ENCODE peak calls at places on chromosomes 6 and 20, in seven cellular contexts. F is CD4-positive, alpha-beta T cell; O is foreskin fibroblast; C is WTC11; N is neural crest cell; L is fibroblast of pulmonary artery; R is fibroblast of mammary gland. J is an unnamed sample.
A peak's percentile ranks its signal among the peaks of the same experiment; 100 is the strongest.

GRCh38 chr6:12324741-12325140 is 34.6 kb downstream of the EDN1 start:
- DNase-seq in F (no peak), O (no peak), C (no peak), N (no peak), L (no peak), R (no peak), J (no peak)

GRCh38 chr6:168045141-168045691 is 33.8 kb downstream of the FRMD1 start:
- DNase-seq in F (no peak), O (no peak), C (no peak), N (no peak), L (no peak), R (no peak), J (no peak)

GRCh38 chr20:58518896-58519593 is 3.8 kb upstream of the APCDD1L start:
- DNase-seq in F (no peak), O (no peak), C (no peak), N (no peak), L (no peak), R (no peak), J (no peak)

GRCh38 chr6:57262901-57263694 is 41.0 kb upstream of the RAB23 start:
- DNase-seq in F (no peak), O (peak; percentile 86), C (no peak), N (no peak), L (peak; percentile 95), R (peak; percentile 98), J (no peak)

GRCh38 chr20:47038581-47039560 is 144.2 kb downstream of the EYA2 start:
- DNase-seq in F (no peak), O (peak; percentile 9), C (no peak), N (no peak), L (no peak), R (no peak), J (no peak)

GRCh38 chr6:90940812-90941481 is 354.1 kb upstream of the MAP3K7 start:
- DNase-seq in F (no peak), O (no peak), C (no peak), N (no peak), L (peak; percentile 78), R (peak; percentile 56), J (peak; percentile 68)

GRCh38 chr6:85185977-85186376 is 263.9 kb upstream of the NT5E start:
- DNase-seq in F (no peak), O (peak; percentile 41), C (no peak), N (no peak), L (peak; percentile 77), R (peak; percentile 58), J (peak; percentile 52)

GRCh38 chr6:44301106-44301505 is 12.0 kb downstream of the AARS2 start:
- DNase-seq in F (no peak), O (no peak), C (no peak), N (no peak), L (no peak), R (no peak), J (no peak)

GRCh38 chr20:1334761-1335160 is 5.8 kb upstream of the SDCBP2 start:
- DNase-seq in F (no peak), O (no peak), C (no peak), N (no peak), L (no peak), R (no peak), J (peak; percentile 55)

GRCh38 chr20:32456869-32457421 is 98.8 kb downstream of the ASXL1 start:
- DNase-seq in F (no peak), O (no peak), C (peak; percentile 86), N (peak; percentile 96), L (peak; percentile 53), R (no peak), J (no peak)
- TF ChIP-seq CTCF in F (peak; percentile 28), O (peak; percentile 71), C (peak; percentile 89), N (peak; percentile 100), L (peak; percentile 49), R (no peak), J (no peak)

GRCh38 chr6:39029156-39030011 is 19.2 kb upstream of the GLP1R start:
- DNase-seq in F (no peak), O (no peak), C (peak; percentile 80), N (peak; percentile 53), L (peak; percentile 11), R (peak; percentile 3), J (peak; percentile 42)
- TF ChIP-seq CTCF in F (peak; percentile 65), O (peak; percentile 68), C (peak; percentile 92), N (peak; percentile 72), L (peak; percentile 61), R (peak; percentile 62), J (peak; percentile 75)

GRCh38 chr20:32672982-32673727 is 586 bp downstream of the C20orf203 start:
- DNase-seq in F (no peak), O (no peak), C (peak; percentile 38), N (no peak), L (no peak), R (no peak), J (no peak)

GRCh38 chr20:32675223-32675975 is 1.7 kb upstream of the C20orf203 start:
- DNase-seq in F (no peak), O (no peak), C (no peak), N (no peak), L (no peak), R (no peak), J (no peak)

GRCh38 chr20:32672315-32672981 is 1.3 kb downstream of the C20orf203 start:
- DNase-seq in F (no peak), O (no peak), C (no peak), N (no peak), L (no peak), R (no peak), J (no peak)

GRCh38 chr20:32670773-32671455 is 2.8 kb downstream of the C20orf203 start:
- DNase-seq in F (no peak), O (no peak), C (no peak), N (no peak), L (no peak), R (no peak), J (no peak)

DNA sequence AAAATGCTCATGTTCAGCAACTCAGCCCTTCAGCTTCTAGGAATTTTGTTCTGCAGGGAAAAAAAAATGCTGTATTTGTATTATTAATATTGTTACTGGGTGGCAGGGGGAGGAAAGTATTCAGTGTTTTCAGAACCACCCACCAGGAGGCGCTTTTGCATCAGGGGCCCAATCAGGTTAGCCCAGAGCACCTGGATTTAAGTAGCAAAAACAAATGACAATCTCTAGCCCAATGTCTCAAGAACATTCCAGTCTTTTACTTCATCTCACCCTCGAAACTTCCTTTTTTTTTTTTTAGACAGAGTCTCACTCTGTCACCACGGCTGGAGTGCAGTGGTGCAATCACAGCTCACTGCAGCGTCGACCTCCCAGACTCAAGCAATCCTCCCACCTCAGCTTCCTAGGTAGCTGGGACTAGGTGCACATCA is 635 bp upstream of the C20orf203 start:
- DNase-seq in F (peak; percentile 59), O (peak; percentile 34), C (peak; percentile 69), N (peak; percentile 58), L (peak; percentile 68), R (peak; percentile 60), J (peak; percentile 72)
- TF ChIP-seq CTCF in F (peak; percentile 78), O (peak; percentile 83), C (peak; percentile 61), N (peak; percentile 90), L (peak; percentile 88), R (peak; percentile 91), J (peak; percentile 87)

GRCh38 chr6:152428126-152428525 is 209.0 kb downstream of the SYNE1 start:
- DNase-seq in F (no peak), O (no peak), C (peak; percentile 20), N (no peak), L (peak; percentile 45), R (no peak), J (no peak)

GRCh38 chr6:152426276-152426675 is 210.9 kb downstream of the SYNE1 start:
- DNase-seq in F (no peak), O (no peak), C (no peak), N (no peak), L (no peak), R (no peak), J (peak; percentile 19)

GRCh38 chr6:152420696-152421095 is 216.5 kb downstream of the SYNE1 start:
- DNase-seq in F (no peak), O (no peak), C (no peak), N (no peak), L (no peak), R (no peak), J (no peak)

DNA sequence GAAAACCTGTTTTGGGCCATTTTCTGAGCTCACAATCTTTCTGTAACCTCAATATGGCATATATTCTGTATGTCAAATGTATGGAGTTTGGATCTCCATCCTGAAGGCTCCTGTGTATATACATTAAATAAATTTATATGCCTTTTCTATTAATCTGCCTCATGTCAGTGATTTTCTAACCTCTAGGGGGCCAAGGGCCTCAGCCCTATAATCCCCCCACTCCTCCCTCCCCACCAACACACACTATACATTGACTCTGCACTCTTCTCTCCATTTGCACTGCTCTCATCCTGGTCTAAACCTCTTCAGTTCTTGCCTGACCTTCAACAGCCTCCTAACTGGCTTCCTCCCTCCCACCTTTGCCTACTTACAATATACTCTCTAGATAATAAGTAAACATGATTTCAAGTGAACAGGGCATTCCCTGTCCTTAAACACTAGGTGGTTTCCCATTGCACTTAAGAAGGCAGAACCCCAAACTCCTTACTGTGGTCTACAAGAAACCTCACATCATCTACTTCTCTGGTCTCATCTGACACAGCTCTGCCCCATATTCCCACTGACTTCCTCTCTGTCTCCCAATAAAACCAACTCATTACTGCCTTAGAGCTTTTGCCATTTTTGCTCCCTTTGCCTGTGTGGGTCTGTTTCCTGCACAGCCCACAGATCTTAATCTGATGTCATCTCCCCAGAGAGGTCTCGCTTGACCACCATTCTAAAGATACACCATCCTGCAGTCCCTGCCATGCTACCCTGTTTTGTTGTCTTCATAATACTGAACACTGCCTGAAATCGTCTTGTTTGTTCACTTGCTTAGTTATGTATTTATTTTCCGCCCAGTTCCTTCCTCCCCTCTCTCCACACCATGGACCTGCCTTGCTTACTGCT is 213.7 kb downstream of the SYNE1 start:
- DNase-seq in F (no peak), O (no peak), C (no peak), N (no peak), L (no peak), R (no peak), J (no peak)
- TF ChIP-seq CTCF in F (no peak), O (no peak), C (no peak), N (no peak), L (no peak), R (no peak), J (no peak)

GRCh38 chr20:8519887-8520286 is 387.8 kb downstream of the PLCB1 start:
- DNase-seq in F (no peak), O (no peak), C (no peak), N (no peak), L (no peak), R (no peak), J (no peak)

GRCh38 chr20:8522191-8522590 is 390.1 kb downstream of the PLCB1 start:
- DNase-seq in F (no peak), O (no peak), C (no peak), N (no peak), L (no peak), R (no peak), J (no peak)

GRCh38 chr20:8524716-8525343 is 392.8 kb downstream of the PLCB1 start:
- DNase-seq in F (no peak), O (no peak), C (no peak), N (no peak), L (no peak), R (no peak), J (no peak)

GRCh38 chr20:8527998-8528397 is 395.9 kb downstream of the PLCB1 start:
- DNase-seq in F (no peak), O (peak; percentile 71), C (no peak), N (no peak), L (peak; percentile 88), R (peak; percentile 84), J (peak; percentile 49)

GRCh38 chr20:8523684-8524083 is 391.6 kb downstream of the PLCB1 start:
- DNase-seq in F (no peak), O (no peak), C (peak; percentile 14), N (no peak), L (no peak), R (no peak), J (peak; percentile 11)
- TF ChIP-seq CTCF in F (no peak), O (no peak), C (no peak), N (no peak), L (peak; percentile 24), R (peak; percentile 14), J (no peak)

J was measured in MCF 10A.